ENCODE peak calls at places on chromosomes 12 and 14, in five cellular contexts. K is GM23338, H is stomach, D is astrocyte of the spinal cord, G is epithelial cell of esophagus. S is an unnamed sample.
A peak's percentile ranks its signal among the peaks of the same experiment; 100 is the strongest.

GRCh38 chr14:103867523-103867953 is 20.2 kb upstream of the PPP1R13B start:
- DNase-seq in K (no peak), H (peak; percentile 90), D (no peak), G (peak; percentile 84), S (no peak)

GRCh38 chr12:113022563-113023297 is 33.8 kb upstream of the DTX1 start:
- DNase-seq in K (no peak), H (no peak), D (no peak), G (no peak), S (no peak)

GRCh38 chr12:110546339-110546738 is 36.8 kb downstream of the PPTC7 start:
- DNase-seq in K (no peak), H (no peak), D (peak; percentile 92), G (peak; percentile 80), S (peak; percentile 84)

GRCh38 chr12:96719671-96720362 is 187.2 kb upstream of the NEDD1 start:
- DNase-seq in K (peak; percentile 11), H (no peak), D (peak; percentile 64), G (peak; percentile 18), S (peak; percentile 19)

GRCh38 chr12:67562513-67563287 is 85.8 kb upstream of the DYRK2 start:
- DNase-seq in K (no peak), H (no peak), D (no peak), G (no peak), S (no peak)

GRCh38 chr12:30959778-30960177 is 33.2 kb downstream of the TSPAN11 start:
- DNase-seq in K (no peak), H (no peak), D (no peak), G (no peak), S (no peak)

GRCh38 chr12:65518771-65519170 is 240.3 kb downstream of the MSRB3 start:
- DNase-seq in K (no peak), H (no peak), D (peak; percentile 63), G (peak; percentile 64), S (peak; percentile 61)

GRCh38 chr12:84842406-84843013 is 70.1 kb downstream of the SLC6A15 start:
- DNase-seq in K (peak; percentile 66), H (no peak), D (peak; percentile 64), G (peak; percentile 63), S (peak; percentile 74)

GRCh38 chr12:27347779-27348178 is 15.1 kb downstream of the BMAL2 start:
- DNase-seq in K (no peak), H (no peak), D (no peak), G (peak; percentile 98), S (no peak)

GRCh38 chr12:104751024-104751570 is 207.0 kb downstream of the SLC41A2 start:
- DNase-seq in K (no peak), H (no peak), D (no peak), G (no peak), S (no peak)

GRCh38 chr14:95659986-95660385 is 26.2 kb upstream of the TCL1B start:
- DNase-seq in K (no peak), H (no peak), D (no peak), G (no peak), S (no peak)

GRCh38 chr12:78146365-78146772 is 315.7 kb downstream of the NAV3 start:
- DNase-seq in K (peak; percentile 63), H (no peak), D (peak; percentile 58), G (peak; percentile 43), S (peak; percentile 17)

GRCh38 chr12:113090740-113091139 is 34.2 kb downstream of the DTX1 start:
- DNase-seq in K (no peak), H (no peak), D (no peak), G (no peak), S (no peak)

GRCh38 chr12:74491374-74491773 is 46.3 kb upstream of the ATXN7L3B start:
- DNase-seq in K (no peak), H (no peak), D (no peak), G (no peak), S (no peak)

GRCh38 chr12:120227233-120228040 is 26.5 kb upstream of the RPLP0 start:
- DNase-seq in K (no peak), H (no peak), D (no peak), G (no peak), S (no peak)

GRCh38 chr12:70052476-70052875 is 190.8 kb upstream of the CNOT2 start:
- DNase-seq in K (no peak), H (no peak), D (no peak), G (no peak), S (no peak)

GRCh38 chr12:115618105-115618504 is 659.4 kb downstream of the MED13L start:
- DNase-seq in K (no peak), H (no peak), D (no peak), G (no peak), S (no peak)

GRCh38 chr12:115619061-115619460 is 658.4 kb downstream of the MED13L start:
- DNase-seq in K (no peak), H (no peak), D (no peak), G (no peak), S (no peak)

GRCh38 chr12:115620816-115621215 is 656.7 kb downstream of the MED13L start:
- DNase-seq in K (no peak), H (no peak), D (no peak), G (no peak), S (no peak)

GRCh38 chr12:115617391-115617790 is 660.1 kb downstream of the MED13L start:
- DNase-seq in K (peak; percentile 29), H (no peak), D (no peak), G (no peak), S (no peak)

DNA sequence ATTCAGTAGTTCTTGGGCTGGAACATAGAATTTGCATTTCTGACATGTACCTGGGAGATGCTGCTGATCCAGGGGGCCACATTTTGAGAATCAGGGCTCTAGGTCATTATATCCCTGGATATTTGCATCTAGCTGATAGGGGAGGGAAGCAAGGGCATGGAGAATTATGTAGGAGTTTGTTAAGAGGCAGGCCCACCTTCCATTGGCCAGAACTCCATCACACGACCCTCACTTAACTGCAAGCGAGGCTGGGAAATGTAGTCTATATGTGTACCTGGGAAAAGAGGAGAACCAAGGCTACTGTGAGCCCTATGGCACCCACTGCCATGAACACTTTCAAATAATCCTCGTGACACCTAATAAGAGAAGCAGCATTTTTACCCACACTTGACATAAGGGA is 657.6 kb downstream of the MED13L start:
- DNase-seq in K (no peak), H (no peak), D (no peak), G (no peak), S (no peak)
- H3K4me3 ChIP-seq in K (no peak overlapping the region), H (no peak overlapping the region), D (no peak overlapping the region), G (no peak overlapping the region), S (no peak overlapping the region)

GRCh38 chr14:106872619-106873446 is 1346.5 kb downstream of the TMEM121 start:
- DNase-seq in K (peak; percentile 3), H (peak; percentile 93), D (no peak), G (no peak), S (peak; percentile 1)
- TF ChIP-seq CTCF in K (no peak), H (peak; percentile 83), D (peak; percentile 29), G (peak; percentile 14), S (peak; percentile 14)

GRCh38 chr14:39177168-39177545 is 2.1 kb downstream of the PNN start:
- DNase-seq in K (no peak), H (no peak), D (no peak), G (no peak), S (no peak)
- H3K4me3 ChIP-seq in K (peak overlapping the region; percentile 69), H (no peak overlapping the region), D (no peak overlapping the region), G (no peak overlapping the region), S (no peak overlapping the region)

GRCh38 chr12:52542157-52542556 is 10.8 kb downstream of the KRT71 start:
- DNase-seq in K (no peak), H (no peak), D (no peak), G (peak; percentile 47), S (no peak)

GRCh38 chr12:52546126-52546525 is 6.8 kb downstream of the KRT71 start:
- DNase-seq in K (peak; percentile 40), H (no peak), D (no peak), G (no peak), S (no peak)

GRCh38 chr12:52542785-52543318 is 10.1 kb downstream of the KRT71 start:
- DNase-seq in K (no peak), H (no peak), D (no peak), G (no peak), S (no peak)

GRCh38 chr12:52541709-52542108 is 11.2 kb downstream of the KRT71 start:
- DNase-seq in K (no peak), H (no peak), D (no peak), G (no peak), S (no peak)

GRCh38 chr12:52543985-52544888 is 8.7 kb downstream of the KRT71 start:
- DNase-seq in K (peak; percentile 18), H (no peak), D (no peak), G (no peak), S (peak; percentile 9)
- TF ChIP-seq CTCF in K (no peak), H (no peak), D (no peak), G (peak; percentile 1), S (no peak)

GRCh38 chr14:23068792-23069412 is 11.6 kb upstream of the CDH24 start:
- DNase-seq in K (peak; percentile 96), H (peak; percentile 84), D (peak; percentile 92), G (peak; percentile 94), S (peak; percentile 95)

GRCh38 chr14:23069413-23069806 is 12.1 kb upstream of the CDH24 start:
- DNase-seq in K (no peak), H (no peak), D (no peak), G (no peak), S (no peak)

GRCh38 chr14:23066368-23066767 is 9.0 kb upstream of the CDH24 start:
- DNase-seq in K (no peak), H (no peak), D (no peak), G (no peak), S (no peak)

GRCh38 chr14:23066855-23067744 is 9.8 kb upstream of the CDH24 start:
- DNase-seq in K (no peak), H (no peak), D (no peak), G (no peak), S (no peak)

GRCh38 chr14:23067847-23068791 is 10.8 kb upstream of the CDH24 start:
- DNase-seq in K (no peak), H (no peak), D (no peak), G (no peak), S (no peak)
- H3K4me3 ChIP-seq in K (no peak overlapping the region), H (peak overlapping the region; percentile 9), D (peak overlapping the region; percentile 8), G (no peak overlapping the region), S (peak overlapping the region; percentile 2)

GRCh38 chr14:55026793-55027560 is at the start of the genes SOCS4 and WDHD1:
- DNase-seq in K (peak; percentile 94), H (peak; percentile 96), D (peak; percentile 94), G (peak; percentile 95), S (peak; percentile 98)
- TF ChIP-seq CTCF in K (no peak), H (peak; percentile 17), D (no peak), G (no peak), S (no peak)

GRCh38 chr14:73741876-73742519 is 27.8 kb upstream of the PNMA1 start:
- DNase-seq in K (no peak), H (no peak), D (peak; percentile 20), G (no peak), S (peak; percentile 66)
- H3K4me3 ChIP-seq in K (peak overlapping the region; percentile 38), H (peak overlapping the region; percentile 27), D (no peak overlapping the region), G (peak overlapping the region; percentile 7), S (peak overlapping the region; percentile 9)

S was measured in foreskin fibroblast.